ENCODE peak calls at places on chromosomes 7 and 10, in five cellular contexts. T is LoVo, G is kidney tubule cell, Q is AG09309, J is tibial nerve. A is an unnamed sample.

GRCh38 chr10:3194871-3195270 is 22.3 kb upstream of the PITRM1 start:
- DNase-seq in G (no peak), Q (no peak), T (no peak), J (no peak), A (no peak)

GRCh38 chr10:125201791-125202622 is 41.6 kb upstream of the CTBP2 start:
- DNase-seq in Q (no peak), T (no peak), J (no peak), G (no peak), A (no peak)

GRCh38 chr7:133310232-133310852 is 57.5 kb downstream of the EXOC4 start:
- DNase-seq in G (peak), J (no peak), T (no peak), Q (no peak), A (peak)

GRCh38 chr7:94452257-94452656 is 57.4 kb upstream of the CASD1 start:
- DNase-seq in J (no peak), T (no peak), G (no peak), Q (no peak), A (peak)

GRCh38 chr10:121070257-121070656 is 219.1 kb downstream of the WDR11 start:
- DNase-seq in G (no peak), Q (no peak), J (no peak), T (peak), A (peak)

GRCh38 chr10:1287493-1288480 is 231.6 kb downstream of the WDR37 start:
- DNase-seq in Q (no peak), G (no peak), T (no peak), J (no peak), A (peak)

GRCh38 chr7:106216517-106217088 is 68.2 kb downstream of the NAMPT start:
- DNase-seq in T (peak), G (peak), Q (peak), J (peak), A (peak)

GRCh38 chr10:119726291-119727261 is 726 bp downstream of the INPP5F start:
- DNase-seq in J (peak), G (peak), T (no peak), Q (no peak), A (peak)

GRCh38 chr7:17772581-17773288 is 167.6 kb downstream of the SNX13 start:
- DNase-seq in J (no peak), G (no peak), T (peak), Q (no peak), A (no peak)

A was measured in DMS53.